ENCODE peak calls at places on chromosome 12, in eight cellular contexts. P is CD4-positive, alpha-beta T cell; U is GM12878; Y is H9; N is left ventricle myocardium inferior; K is ovary; T is dorsolateral prefrontal cortex; F is thyroid gland. A is an unnamed sample.

GRCh38 chr12:8081228-8081920 is 700 bp upstream of the NECAP1 start:
- DNase-seq in P (peak; percentile 8), T (no peak), F (peak; percentile 22), U (no peak), Y (no peak), N (no peak), K (no peak), A (no peak)

GRCh38 chr12:127785535-127785934 is 481.4 kb upstream of the TMEM132C start:
- DNase-seq in U (no peak), K (no peak), P (no peak), T (peak; percentile 63), F (no peak), N (no peak), Y (no peak), A (no peak)

GRCh38 chr12:116266220-116266619 is 11.3 kb downstream of the MED13L start:
- DNase-seq in Y (no peak), P (no peak), F (no peak), T (no peak), U (no peak), N (no peak), K (no peak), A (no peak)

GRCh38 chr12:94140556-94140955 is 7.8 kb upstream of the PLXNC1 start:
- DNase-seq in Y (peak; percentile 85), T (no peak), K (no peak), N (no peak), F (peak; percentile 17), U (no peak), P (peak; percentile 37), A (peak; percentile 40)

GRCh38 chr12:78470354-78471195 is 394.0 kb upstream of the SYT1 start:
- DNase-seq in F (peak; percentile 59), T (no peak), K (no peak), U (no peak), N (no peak), P (no peak), Y (peak; percentile 49), A (no peak)

GRCh38 chr12:69405466-69405865 is 45.9 kb downstream of the YEATS4 start:
- DNase-seq in K (peak; percentile 25), U (no peak), P (no peak), Y (no peak), T (no peak), F (no peak), N (no peak), A (no peak)

GRCh38 chr12:123843912-123844748 is 82.0 kb downstream of the DNAH10 start:
- DNase-seq in P (no peak), Y (no peak), T (no peak), F (no peak), K (no peak), U (no peak), N (no peak), A (no peak)

GRCh38 chr12:120328228-120328627 is 649 bp upstream of the PLA2G1B start:
- DNase-seq in Y (no peak), P (no peak), F (no peak), T (no peak), N (no peak), U (no peak), K (no peak), A (no peak)

GRCh38 chr12:3837049-3837448 is 36.1 kb downstream of the PARP11 start:
- DNase-seq in K (no peak), F (no peak), U (no peak), Y (peak; percentile 53), P (no peak), T (no peak), N (no peak), A (peak; percentile 16)

GRCh38 chr12:120007272-120007671 is 18.2 kb downstream of the BICDL1 start:
- DNase-seq in P (peak; percentile 73), N (no peak), T (no peak), K (no peak), Y (no peak), F (peak; percentile 13), U (no peak), A (peak; percentile 41)

GRCh38 chr12:5556033-5556614 is 124.2 kb downstream of the NTF3 start:
- DNase-seq in P (no peak), U (no peak), F (no peak), T (no peak), K (no peak), N (no peak), Y (peak; percentile 72), A (no peak)

GRCh38 chr12:110563702-110564470 is 19.2 kb downstream of the PPTC7 start:
- DNase-seq in K (no peak), P (no peak), F (no peak), U (no peak), T (no peak), Y (no peak), N (no peak), A (no peak)

GRCh38 chr12:53710098-53710497 is 17.2 kb downstream of the CALCOCO1 start:
- DNase-seq in T (no peak), K (no peak), Y (no peak), U (no peak), P (no peak), N (no peak), F (no peak), A (no peak)

GRCh38 chr12:77402726-77403125 is 337.4 kb upstream of the E2F7 start:
- DNase-seq in K (no peak), F (no peak), P (no peak), N (no peak), Y (no peak), T (no peak), U (no peak), A (no peak)

GRCh38 chr12:81224626-81225025 is 146.7 kb downstream of the ACSS3 start:
- DNase-seq in Y (no peak), F (no peak), U (no peak), N (no peak), T (no peak), K (no peak), P (no peak), A (no peak)

GRCh38 chr12:42234970-42235369 is 3.1 kb downstream of the YAF2 start:
- DNase-seq in P (no peak), Y (no peak), U (no peak), K (no peak), F (no peak), T (no peak), N (no peak), A (no peak)

GRCh38 chr12:88420460-88420859 is 159.8 kb downstream of the KITLG start:
- DNase-seq in Y (no peak), F (no peak), U (no peak), P (no peak), K (no peak), N (no peak), T (no peak), A (no peak)

GRCh38 chr12:100279159-100279558 is 12.2 kb downstream of the SCYL2 start:
- DNase-seq in K (no peak), T (no peak), U (no peak), N (no peak), P (no peak), Y (peak; percentile 59), F (no peak), A (no peak)

GRCh38 chr12:120474092-120474960 is 4.8 kb upstream of the SRSF9 start:
- DNase-seq in N (no peak), K (no peak), F (peak; percentile 8), T (no peak), P (no peak), Y (peak; percentile 43), U (no peak), A (no peak)

GRCh38 chr12:65121049-65121955 is at the start of gene WIF1:
- DNase-seq in P (no peak), K (peak; percentile 17), U (no peak), N (no peak), F (peak; percentile 16), Y (peak; percentile 89), T (no peak), A (peak; percentile 30)
- H3K27me3 ChIP-seq in P (peaks cover 67% of the 10 kb centered on the region), K (no peaks in the 10 kb centered on the region), U (peaks cover 2% of the 10 kb centered on the region), N (peaks cover 100% of the 10 kb centered on the region), F (peaks cover 11% of the 10 kb centered on the region), Y (peaks cover 2% of the 10 kb centered on the region), T (peaks cover 59% of the 10 kb centered on the region), A (peaks cover 1% of the 10 kb centered on the region)

DNA sequence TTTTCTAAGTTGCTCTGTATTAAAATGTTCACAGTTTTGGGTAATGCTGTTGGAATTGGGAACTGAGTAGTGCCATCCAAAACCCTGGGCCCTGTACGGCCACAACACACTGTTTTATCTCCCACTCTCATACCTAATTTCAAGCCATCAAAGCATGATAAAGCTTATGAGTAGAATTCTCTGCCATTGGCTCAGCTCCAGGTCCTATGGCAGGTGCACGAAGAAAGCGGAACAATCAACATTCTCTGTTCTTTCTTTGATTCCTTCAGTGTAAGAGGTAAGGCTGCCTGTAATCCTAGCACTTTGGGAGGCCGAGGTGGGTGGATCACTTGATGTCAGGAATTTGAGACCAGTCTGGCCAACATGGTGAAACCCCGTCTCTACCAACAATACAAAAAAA is 394.9 kb downstream of the CCDC91 start:
- DNase-seq in Y (no peak), T (no peak), N (no peak), K (no peak), P (no peak), F (no peak), U (no peak), A (no peak)
- H3K27me3 ChIP-seq in Y (no peaks in the 10 kb centered on the region), T (no peaks in the 10 kb centered on the region), N (no peaks in the 10 kb centered on the region), K (no peaks in the 10 kb centered on the region), P (no peaks in the 10 kb centered on the region), F (no peaks in the 10 kb centered on the region), U (no peaks in the 10 kb centered on the region), A (no peaks in the 10 kb centered on the region)

DNA sequence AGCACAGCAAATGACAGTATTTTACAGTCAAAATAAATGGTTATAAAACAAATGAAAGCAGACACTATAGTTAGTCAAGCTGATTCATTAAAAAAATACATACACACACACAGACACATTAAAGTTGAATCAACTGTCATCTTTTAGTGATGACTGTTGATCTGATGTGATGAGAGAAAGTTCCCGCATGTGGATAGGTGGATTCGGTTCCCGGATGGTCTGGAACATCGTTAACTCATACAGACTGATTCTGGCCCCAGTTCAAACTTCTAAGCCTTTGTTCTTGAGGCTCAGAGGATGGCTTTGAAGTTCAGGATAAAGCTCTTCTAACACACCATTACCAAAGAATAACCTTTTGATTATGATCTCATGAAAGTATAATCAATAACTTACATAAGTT is 27.5 kb downstream of the WIF1 start:
- DNase-seq in P (no peak), K (no peak), Y (no peak), F (no peak), T (no peak), U (no peak), N (no peak), A (no peak)
- H3K27me3 ChIP-seq in P (peaks cover 16% of the 10 kb centered on the region), K (no peaks in the 10 kb centered on the region), Y (no peaks in the 10 kb centered on the region), F (no peaks in the 10 kb centered on the region), T (no peaks in the 10 kb centered on the region), U (no peaks in the 10 kb centered on the region), N (peaks cover 79% of the 10 kb centered on the region), A (no peaks in the 10 kb centered on the region)

GRCh38 chr12:85274076-85274415 is 6.0 kb upstream of the ALX1 start:
- DNase-seq in K (no peak), T (no peak), N (no peak), Y (no peak), F (no peak), U (no peak), P (no peak), A (no peak)

GRCh38 chr12:85278598-85279448 is 1.2 kb upstream of the ALX1 start:
- DNase-seq in Y (peak; percentile 42), P (no peak), K (no peak), T (no peak), U (no peak), F (no peak), N (no peak), A (no peak)

GRCh38 chr12:85277900-85278597 is 2.0 kb upstream of the ALX1 start:
- DNase-seq in F (no peak), Y (peak; percentile 74), K (no peak), T (no peak), P (no peak), U (no peak), N (no peak), A (no peak)

GRCh38 chr12:85275359-85275758 is 4.7 kb upstream of the ALX1 start:
- DNase-seq in P (no peak), Y (no peak), K (no peak), T (no peak), N (no peak), F (peak; percentile 9), U (no peak), A (no peak)

GRCh38 chr12:85273411-85274075 is 6.5 kb upstream of the ALX1 start:
- DNase-seq in T (no peak), Y (peak; percentile 57), P (no peak), U (no peak), N (no peak), F (no peak), K (peak; percentile 6), A (no peak)
- H3K27me3 ChIP-seq in T (peaks cover 66% of the 10 kb centered on the region), Y (peaks cover 49% of the 10 kb centered on the region), P (peaks cover 27% of the 10 kb centered on the region), U (peaks cover 5% of the 10 kb centered on the region), N (peaks cover 100% of the 10 kb centered on the region), F (peaks cover 32% of the 10 kb centered on the region), K (no peaks in the 10 kb centered on the region), A (no peaks in the 10 kb centered on the region)

A was measured in GM06990.